ENCODE peak calls at places on chromosomes 11 and 22, in seven cellular contexts. Z is A549, S is upper lobe of right lung, N is keratinocyte, A is left ventricle myocardium inferior, T is AG04450, X is kidney. C is an unnamed sample.
A peak's percentile ranks its signal among the peaks of the same experiment; 100 is the strongest.

GRCh38 chr22:36471341-36471821 is 10.1 kb downstream of the TXN2 start:
- DNase-seq in Z (no peak), S (no peak), N (no peak), A (no peak), T (no peak), X (no peak), C (no peak)

GRCh38 chr11:125404811-125405481 is 91.1 kb downstream of the FEZ1 start:
- DNase-seq in Z (peak; percentile 43), S (peak; percentile 85), N (no peak), A (peak; percentile 76), T (no peak), X (peak; percentile 83), C (peak; percentile 68)

GRCh38 chr11:16945671-16946469 is 68.3 kb downstream of the PLEKHA7 start:
- DNase-seq in Z (peak; percentile 74), S (peak; percentile 77), N (peak; percentile 30), A (peak; percentile 39), T (no peak), X (peak; percentile 79), C (peak; percentile 21)

GRCh38 chr22:45499746-45500145 is 2.9 kb upstream of the FBLN1 start:
- DNase-seq in Z (no peak), S (no peak), N (no peak), A (peak; percentile 76), T (no peak), X (peak; percentile 75), C (no peak)

GRCh38 chr11:9273430-9274336 is 8.5 kb upstream of the DENND5A start:
- DNase-seq in Z (no peak), S (no peak), N (no peak), A (no peak), T (no peak), X (no peak), C (no peak)

GRCh38 chr11:119696378-119697157 is 32.4 kb downstream of the NECTIN1 start:
- DNase-seq in Z (no peak), S (no peak), N (peak; percentile 98), A (no peak), T (no peak), X (no peak), C (no peak)

GRCh38 chr11:116187026-116187425 is 585.8 kb downstream of the BUD13 start:
- DNase-seq in Z (no peak), S (no peak), N (no peak), A (no peak), T (no peak), X (no peak), C (no peak)

GRCh38 chr11:113289341-113290187 is 24.8 kb upstream of the TTC12 start:
- DNase-seq in Z (peak; percentile 61), S (peak; percentile 79), N (no peak), A (peak; percentile 46), T (peak; percentile 20), X (no peak), C (peak; percentile 18)

GRCh38 chr11:78244546-78245315 is 56.0 kb downstream of the USP35 start:
- DNase-seq in Z (no peak), S (no peak), N (no peak), A (no peak), T (no peak), X (no peak), C (no peak)

GRCh38 chr11:44305643-44306468 is 4.1 kb downstream of the ALX4 start:
- DNase-seq in Z (no peak), S (peak; percentile 73), N (no peak), A (no peak), T (no peak), X (no peak), C (no peak)

GRCh38 chr11:122647728-122648127 is 7.8 kb upstream of the UBASH3B start:
- DNase-seq in Z (no peak), S (no peak), N (no peak), A (no peak), T (no peak), X (no peak), C (no peak)

GRCh38 chr11:67651976-67652895 is 1.7 kb upstream of the ACY3 start:
- DNase-seq in Z (no peak), S (peak; percentile 13), N (no peak), A (no peak), T (no peak), X (no peak), C (no peak)

GRCh38 chr22:43109921-43110443 is 568 bp upstream of the BIK start:
- DNase-seq in Z (no peak), S (no peak), N (no peak), A (no peak), T (no peak), X (no peak), C (no peak)

GRCh38 chr11:46253258-46254134 is 24.0 kb upstream of the CREB3L1 start:
- DNase-seq in Z (no peak), S (no peak), N (no peak), A (no peak), T (no peak), X (no peak), C (no peak)

GRCh38 chr11:66281001-66281400 is 3.0 kb downstream of the CNIH2 start:
- DNase-seq in Z (no peak), S (no peak), N (no peak), A (no peak), T (no peak), X (no peak), C (no peak)

GRCh38 chr11:126808851-126809250 is 191.7 kb downstream of the KIRREL3 start:
- DNase-seq in Z (no peak), S (no peak), N (no peak), A (no peak), T (no peak), X (no peak), C (no peak)

GRCh38 chr22:29702025-29702930 is 17.5 kb upstream of the CABP7 start:
- DNase-seq in Z (peak; percentile 30), S (no peak), N (no peak), A (no peak), T (no peak), X (no peak), C (no peak)

GRCh38 chr11:70633610-70634009 is 235.3 kb downstream of the CTTN start:
- DNase-seq in Z (no peak), S (no peak), N (no peak), A (no peak), T (no peak), X (no peak), C (no peak)

GRCh38 chr11:36848675-36849074 is 250.6 kb upstream of the RAG2 start:
- DNase-seq in Z (no peak), S (no peak), N (no peak), A (no peak), T (no peak), X (no peak), C (no peak)

GRCh38 chr22:22877523-22878210 is 9.9 kb upstream of the IGLL5 start:
- DNase-seq in Z (peak; percentile 51), S (peak; percentile 82), N (no peak), A (peak; percentile 50), T (peak; percentile 16), X (peak; percentile 87), C (peak; percentile 18)

GRCh38 chr11:111733009-111733408 is 33.2 kb downstream of the PPP2R1B start:
- DNase-seq in Z (no peak), S (peak; percentile 61), N (no peak), A (peak; percentile 40), T (peak; percentile 68), X (peak; percentile 78), C (peak; percentile 56)

GRCh38 chr11:65308281-65308891 is 6.3 kb upstream of the CDC42EP2 start:
- DNase-seq in Z (no peak), S (peak; percentile 73), N (no peak), A (peak; percentile 48), T (no peak), X (peak; percentile 82), C (no peak)

GRCh38 chr11:10413268-10413667 is 41.8 kb upstream of the AMPD3 start:
- DNase-seq in Z (no peak), S (no peak), N (no peak), A (no peak), T (no peak), X (no peak), C (peak; percentile 44)

GRCh38 chr11:117684111-117684510 is 112.9 kb downstream of the DSCAML1 start:
- DNase-seq in Z (no peak), S (no peak), N (no peak), A (no peak), T (no peak), X (no peak), C (no peak)

GRCh38 chr11:110337570-110338193 is 41.3 kb upstream of the RDX start:
- DNase-seq in Z (no peak), S (no peak), N (peak; percentile 19), A (no peak), T (no peak), X (no peak), C (no peak)

GRCh38 chr11:129451524-129451923 is 75.9 kb downstream of the BARX2 start:
- DNase-seq in Z (no peak), S (no peak), N (no peak), A (no peak), T (no peak), X (no peak), C (no peak)

GRCh38 chr22:29184886-29185575 is 20.7 kb upstream of the EMID1 start:
- DNase-seq in Z (no peak), S (no peak), N (no peak), A (no peak), T (no peak), X (no peak), C (no peak)

GRCh38 chr11:126484266-126484665 is 128.8 kb downstream of the ST3GAL4 start:
- DNase-seq in Z (no peak), S (no peak), N (no peak), A (no peak), T (peak; percentile 77), X (no peak), C (no peak)

GRCh38 chr22:42344391-42344861 is 74.0 kb upstream of the TCF20 start:
- DNase-seq in Z (no peak), S (no peak), N (no peak), A (peak; percentile 53), T (no peak), X (no peak), C (no peak)

GRCh38 chr22:49111085-49111484 is 716.6 kb downstream of the BRD1 start:
- DNase-seq in Z (no peak), S (no peak), N (no peak), A (no peak), T (no peak), X (no peak), C (no peak)
- H3K9me3 ChIP-seq in Z (no peaks in the 10 kb centered on the region), S (no peaks in the 10 kb centered on the region), N (peaks cover 5% of the 10 kb centered on the region), A (no peaks in the 10 kb centered on the region), T (peaks cover 92% of the 10 kb centered on the region), X (no peaks in the 10 kb centered on the region), C (no peaks in the 10 kb centered on the region)

DNA sequence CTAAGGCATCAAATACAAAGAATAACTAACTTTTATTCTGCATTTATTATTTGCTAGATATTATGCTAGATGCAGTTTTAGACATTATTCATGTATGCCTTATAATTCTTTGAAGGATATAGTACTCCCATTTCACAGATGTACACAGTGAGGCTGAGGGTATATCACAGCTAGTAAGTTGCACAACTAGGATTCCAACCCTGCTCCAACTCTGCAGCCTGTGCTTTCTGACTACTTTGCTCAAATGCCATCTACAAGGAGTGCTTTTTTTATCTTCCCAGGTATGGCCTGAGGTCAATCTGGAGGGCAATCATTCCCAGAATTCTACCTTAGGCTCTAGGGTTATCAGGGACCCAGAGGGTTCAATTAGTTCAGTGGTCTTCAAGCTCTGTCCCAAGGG is 28.4 kb downstream of the NUP160 start:
- DNase-seq in Z (no peak), S (no peak), N (no peak), A (no peak), T (no peak), X (no peak), C (no peak)
- TF ChIP-seq CTCF in Z (no peak), S (no peak), N (no peak), A (no peak), T (no peak), X (no peak), C (no peak)

GRCh38 chr22:20435436-20436308 is 2.0 kb downstream of the SCARF2 start:
- DNase-seq in Z (no peak), S (peak; percentile 62), N (no peak), A (no peak), T (no peak), X (peak; percentile 64), C (no peak)
- H3K4me3 ChIP-seq in Z (no peak overlapping the region), S (peak overlapping the region; percentile 71), N (no peak overlapping the region), A (peak overlapping the region; percentile 81), T (peak overlapping the region; percentile 75), X (peak overlapping the region; percentile 81), C (peak overlapping the region; percentile 59)

GRCh38 chr22:49079743-49080500 is 747.8 kb downstream of the BRD1 start:
- DNase-seq in Z (no peak), S (peak; percentile 39), N (no peak), A (no peak), T (no peak), X (peak; percentile 66), C (no peak)
- H3K9me3 ChIP-seq in Z (no peaks in the 10 kb centered on the region), S (no peaks in the 10 kb centered on the region), N (peaks cover 5% of the 10 kb centered on the region), A (no peaks in the 10 kb centered on the region), T (peaks cover 84% of the 10 kb centered on the region), X (no peaks in the 10 kb centered on the region), C (no peaks in the 10 kb centered on the region)